ENCODE peak calls at places on chromosomes 13 and 19, in six cellular contexts. O, C, U, Z, N and A are unnamed samples.

GRCh38 chr13:114067886-114068722 is 64.3 kb downstream of the RASA3 start:
- DNase-seq in O (no peak), Z (peak; percentile 51), C (no peak), N (no peak), U (no peak), A (peak; percentile 89)

GRCh38 chr13:28574617-28575142 is 79.8 kb upstream of the FLT1 start:
- DNase-seq in U (no peak), O (no peak), N (no peak), Z (no peak), C (no peak), A (no peak)

GRCh38 chr13:48144413-48145035 is 49.6 kb upstream of the MED4 start:
- DNase-seq in U (peak; percentile 94), C (no peak), N (no peak), O (no peak), Z (no peak), A (no peak)

GRCh38 chr19:2469102-2469914 is 6.6 kb upstream of the GADD45B start:
- DNase-seq in Z (peak; percentile 59), N (no peak), C (no peak), U (peak; percentile 16), O (no peak), A (peak; percentile 90)

GRCh38 chr13:52984881-52985363 is 43.7 kb upstream of the OLFM4 start:
- DNase-seq in U (no peak), C (no peak), O (no peak), Z (no peak), N (no peak), A (no peak)

GRCh38 chr13:41291246-41291645 is 19.8 kb upstream of the NAA16 start:
- DNase-seq in O (no peak), U (no peak), N (no peak), C (no peak), Z (no peak), A (no peak)

GRCh38 chr13:54210397-54211050 is 1181.9 kb downstream of the OLFM4 start:
- DNase-seq in N (no peak), Z (no peak), O (no peak), C (no peak), U (no peak), A (no peak)

GRCh38 chr13:20424559-20424852 is 101.2 kb downstream of the CRYL1 start:
- DNase-seq in N (no peak), Z (no peak), O (no peak), C (no peak), U (no peak), A (no peak)

GRCh38 chr13:96020155-96020575 is 33.0 kb downstream of the UGGT2 start:
- DNase-seq in U (peak; percentile 89), C (no peak), N (no peak), O (peak; percentile 55), Z (peak; percentile 2), A (peak; percentile 64)

GRCh38 chr13:30572859-30573275 is 44.9 kb upstream of the USPL1 start:
- DNase-seq in C (no peak), Z (no peak), O (no peak), N (no peak), U (peak; percentile 25), A (peak; percentile 75)

GRCh38 chr13:112643759-112644459 is 45.9 kb upstream of the ATP11A start:
- DNase-seq in Z (no peak), N (no peak), C (no peak), O (no peak), U (no peak), A (no peak)

GRCh38 chr13:54511356-54511755 is 1482.7 kb downstream of the OLFM4 start:
- DNase-seq in C (no peak), N (no peak), O (no peak), Z (no peak), U (no peak), A (no peak)

GRCh38 chr19:1823539-1824251 is 11.6 kb upstream of the ATP8B3 start:
- DNase-seq in C (no peak), U (no peak), N (no peak), Z (no peak), O (no peak), A (no peak)

GRCh38 chr13:29059837-29060236 is 239.7 kb downstream of the MTUS2 start:
- DNase-seq in U (no peak), O (no peak), Z (no peak), C (no peak), N (no peak), A (no peak)

GRCh38 chr13:112056739-112057433 is 10.1 kb upstream of the SOX1 start:
- DNase-seq in Z (no peak), O (no peak), N (no peak), U (no peak), C (no peak), A (no peak)

GRCh38 chr13:23674795-23675640 is 104.8 kb downstream of the TNFRSF19 start:
- DNase-seq in Z (no peak), C (no peak), N (no peak), U (no peak), O (no peak), A (no peak)

GRCh38 chr13:21147827-21148226 is 28.5 kb downstream of the SKA3 start:
- DNase-seq in C (no peak), Z (no peak), N (no peak), U (no peak), O (no peak), A (no peak)

GRCh38 chr13:40152145-40152544 is 496.7 kb downstream of the COG6 start:
- DNase-seq in C (no peak), Z (no peak), O (no peak), U (peak; percentile 30), N (no peak), A (no peak)

GRCh38 chr19:8334458-8335342 is 8.4 kb downstream of the KANK3 start:
- DNase-seq in N (no peak), Z (peak; percentile 73), U (peak; percentile 26), C (no peak), O (no peak), A (peak; percentile 80)

GRCh38 chr19:13959962-13960862 is 7.9 kb downstream of the DCAF15 start:
- DNase-seq in U (no peak), C (no peak), Z (no peak), N (no peak), O (no peak), A (no peak)

GRCh38 chr13:107301724-107302374 is 733.9 kb upstream of the ARGLU1 start:
- DNase-seq in N (no peak), Z (no peak), U (no peak), O (no peak), C (no peak), A (no peak)

GRCh38 chr19:55247621-55248099 is 11.2 kb downstream of the PPP6R1 start:
- DNase-seq in N (no peak), C (no peak), Z (no peak), O (no peak), U (peak; percentile 65), A (no peak)

GRCh38 chr13:51026016-51026415 is 85.1 kb downstream of the C13orf42 start:
- DNase-seq in O (no peak), Z (no peak), N (no peak), C (no peak), U (no peak), A (no peak)

GRCh38 chr19:53157601-53158000 is 1.3 kb downstream of the ZNF347 start:
- DNase-seq in O (no peak), N (no peak), Z (no peak), C (no peak), U (no peak), A (no peak)

GRCh38 chr13:37995052-37995451 is 125.5 kb upstream of the TRPC4 start:
- DNase-seq in O (peak; percentile 46), Z (no peak), N (no peak), C (no peak), U (peak; percentile 2), A (no peak)

GRCh38 chr19:13835791-13836723 is 40.8 kb downstream of the ZSWIM4 start:
- DNase-seq in O (no peak), N (no peak), Z (no peak), C (no peak), U (peak; percentile 95), A (no peak)

GRCh38 chr19:17794731-17795494 is at the start of gene B3GNT3:
- DNase-seq in O (no peak), U (no peak), N (no peak), C (no peak), Z (no peak), A (no peak)

GRCh38 chr13:40589285-40590109 is 76.9 kb downstream of the FOXO1 start:
- DNase-seq in Z (no peak), U (peak; percentile 73), C (no peak), N (no peak), O (no peak), A (peak; percentile 40)

GRCh38 chr19:7862413-7862951 is 11.7 kb downstream of the PRR36 start:
- DNase-seq in O (no peak), N (peak; percentile 62), C (no peak), U (no peak), Z (peak; percentile 78), A (peak; percentile 42)

GRCh38 chr19:10817291-10818038 is 18.5 kb downstream of the TMED1 start:
- DNase-seq in N (no peak), C (no peak), U (no peak), Z (no peak), O (no peak), A (no peak)

GRCh38 chr19:41844601-41845000 is at the start of gene LYPD4:
- DNase-seq in U (no peak), O (no peak), Z (no peak), C (no peak), N (no peak), A (no peak)

GRCh38 chr19:6833166-6833790 is 54.1 kb upstream of the ADGRE1 start:
- DNase-seq in O (no peak), C (no peak), N (no peak), Z (no peak), U (no peak), A (no peak)

GRCh38 chr19:35729021-35729420 is 11.2 kb downstream of the KMT2B start:
- DNase-seq in C (no peak), N (no peak), O (no peak), U (no peak), Z (no peak), A (no peak)

GRCh38 chr19:44476559-44477408 is 23.5 kb downstream of the ZNF180 start:
- DNase-seq in O (no peak), Z (no peak), N (no peak), C (no peak), U (no peak), A (no peak)

GRCh38 chr13:75437582-75438318 is 44.2 kb downstream of the TBC1D4 start:
- DNase-seq in U (no peak), Z (no peak), O (no peak), C (no peak), N (no peak), A (no peak)

GRCh38 chr13:51425410-51426042 is 27.3 kb downstream of the INTS6 start:
- DNase-seq in Z (no peak), C (no peak), N (no peak), U (no peak), O (no peak), A (no peak)